ENCODE peak calls at places on chromosomes 13 and 19, in five cellular contexts. V is A549, Y is GM13976, O is nephron progenitor cell, C is thyroid gland. G is an unnamed sample.

GRCh38 chr19:49906879-49907564 is 10.3 kb upstream of the IL4I1 start:
- DNase-seq in V (no peak), Y (no peak), O (no peak), C (no peak), G (no peak)

GRCh38 chr19:11152318-11153062 is 3.1 kb downstream of the SPC24 start:
- DNase-seq in V (peak), Y (no peak), O (no peak), C (no peak), G (peak)

GRCh38 chr19:48239582-48240141 is 16.1 kb downstream of the CARD8 start:
- DNase-seq in V (no peak), Y (no peak), O (no peak), C (no peak), G (no peak)

GRCh38 chr19:48258350-48258749 is 2.6 kb upstream of the CARD8 start:
- DNase-seq in V (no peak), Y (no peak), O (no peak), C (no peak), G (peak)

GRCh38 chr13:51681037-51681678 is 96.9 kb downstream of the WDFY2 start:
- DNase-seq in V (peak), Y (no peak), O (no peak), C (no peak), G (peak)

GRCh38 chr13:50916701-50917184 is 7.2 kb downstream of the RNASEH2B start:
- DNase-seq in V (no peak), Y (no peak), O (no peak), C (no peak), G (no peak)

GRCh38 chr19:48739835-48740704 is at the start of gene RASIP1:
- DNase-seq in V (no peak), Y (no peak), O (no peak), C (peak), G (no peak)

GRCh38 chr19:14147797-14148605 is 11.6 kb upstream of the ASF1B start:
- DNase-seq in V (peak), Y (peak), O (peak), C (peak), G (peak)

GRCh38 chr19:12647490-12648071 is 19.0 kb downstream of the MAN2B1 start:
- DNase-seq in V (no peak), Y (peak), O (peak), C (peak), G (peak)

GRCh38 chr19:13026478-13026999 is 31.3 kb downstream of the NFIX start:
- DNase-seq in V (peak), Y (no peak), O (no peak), C (peak), G (peak)

GRCh38 chr19:51421229-51422052 is 4.0 kb upstream of the SIGLEC10 start:
- DNase-seq in V (no peak), Y (no peak), O (peak), C (no peak), G (no peak)

GRCh38 chr19:57434386-57435061 is 601 bp upstream of the ZNF749 start:
- DNase-seq in V (no peak), Y (no peak), O (no peak), C (no peak), G (no peak)

GRCh38 chr19:45271709-45272108 is 20.6 kb downstream of the MARK4 start:
- DNase-seq in V (no peak), Y (no peak), O (no peak), C (no peak), G (no peak)

GRCh38 chr19:48568345-48568886 is 16.4 kb downstream of the SULT2B1 start:
- DNase-seq in V (peak), Y (no peak), O (peak), C (peak), G (peak)

GRCh38 chr13:80342541-80343371 is 1.8 kb upstream of the SPRY2 start:
- DNase-seq in V (peak), Y (peak), O (peak), C (peak), G (peak)

GRCh38 chr19:46404884-46405658 is 8.3 kb downstream of the CCDC8 start:
- DNase-seq in V (peak), Y (peak), O (peak), C (no peak), G (peak)

GRCh38 chr19:17406039-17406886 is 833 bp upstream of the BST2 start:
- DNase-seq in V (no peak), Y (peak), O (no peak), C (no peak), G (peak)

GRCh38 chr19:13262450-13262849 is 112.2 kb downstream of the IER2 start:
- DNase-seq in V (peak), Y (peak), O (no peak), C (no peak), G (peak)

GRCh38 chr19:7550169-7550770 is 14.8 kb downstream of the PNPLA6 start:
- DNase-seq in V (no peak), Y (no peak), O (no peak), C (no peak), G (no peak)

GRCh38 chr13:26716984-26717383 is 43.6 kb downstream of the GPR12 start:
- DNase-seq in V (no peak), Y (no peak), O (no peak), C (no peak), G (no peak)

GRCh38 chr13:77502104-77502720 is 33.3 kb upstream of the SCEL start:
- DNase-seq in V (no peak), Y (no peak), O (no peak), C (no peak), G (no peak)

GRCh38 chr19:50500060-50500752 is 10.8 kb downstream of the JOSD2 start:
- DNase-seq in V (peak), Y (peak), O (peak), C (no peak), G (no peak)

GRCh38 chr19:31296741-31297390 is 52.4 kb downstream of the TSHZ3 start:
- DNase-seq in V (no peak), Y (no peak), O (no peak), C (peak), G (no peak)

GRCh38 chr13:40624338-40624737 is 42.1 kb downstream of the FOXO1 start:
- DNase-seq in V (no peak), Y (no peak), O (no peak), C (no peak), G (peak)

GRCh38 chr19:47587295-47587694 is 14.3 kb upstream of the ZNF541 start:
- DNase-seq in V (no peak), Y (no peak), O (no peak), C (no peak), G (no peak)

GRCh38 chr19:45125975-45126493 is 33.1 kb downstream of the PPP1R37 start:
- DNase-seq in V (peak), Y (peak), O (peak), C (peak), G (peak)

GRCh38 chr19:11581740-11582139 is 4.3 kb upstream of the ACP5 start:
- DNase-seq in V (no peak), Y (peak), O (no peak), C (no peak), G (peak)

GRCh38 chr19:45827459-45828093 is 12.5 kb upstream of the RSPH6A start:
- DNase-seq in V (no peak), Y (no peak), O (no peak), C (no peak), G (no peak)

GRCh38 chr19:48500830-48501445 is 10.7 kb downstream of the LMTK3 start:
- DNase-seq in V (no peak), Y (no peak), O (no peak), C (no peak), G (no peak)

GRCh38 chr19:57708641-57709354 is at the start of gene ZNF154:
- DNase-seq in V (no peak), Y (peak), O (peak), C (peak), G (peak)

GRCh38 chr13:29104461-29104860 is 284.3 kb downstream of the MTUS2 start:
- DNase-seq in V (no peak), Y (no peak), O (no peak), C (no peak), G (no peak)

GRCh38 chr13:29110003-29110402 is 289.9 kb downstream of the MTUS2 start:
- DNase-seq in V (no peak), Y (no peak), O (no peak), C (no peak), G (no peak)

GRCh38 chr13:29106651-29107050 is 286.5 kb downstream of the MTUS2 start:
- DNase-seq in V (no peak), Y (no peak), O (no peak), C (no peak), G (no peak)

GRCh38 chr13:29103036-29103800 is 283.1 kb downstream of the MTUS2 start:
- DNase-seq in V (no peak), Y (no peak), O (no peak), C (no peak), G (no peak)

DNA sequence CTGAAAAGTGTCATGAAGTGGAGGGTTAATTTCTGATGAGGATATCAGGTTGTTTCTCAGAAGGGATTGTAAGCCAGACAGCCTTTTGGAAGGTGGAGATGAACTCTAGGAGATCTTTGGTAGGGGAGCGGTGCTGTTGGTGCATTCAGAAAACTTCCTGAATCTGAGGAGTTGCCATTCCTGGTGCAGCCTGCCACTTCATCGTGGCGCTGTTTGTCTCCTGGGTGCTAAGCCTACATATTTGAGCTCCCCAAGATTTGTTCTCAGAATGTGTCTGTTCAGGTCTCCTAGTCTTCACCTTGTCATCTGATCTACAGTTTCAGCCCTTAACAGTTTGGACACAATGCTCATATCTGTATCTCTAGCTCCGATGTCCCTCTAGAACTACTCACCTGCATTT is 285.6 kb downstream of the MTUS2 start:
- DNase-seq in V (peak), Y (no peak), O (no peak), C (peak), G (no peak)
- TF ChIP-seq CTCF in V (no peak), Y (no peak), O (no peak), C (peak), G (no peak)

DNA sequence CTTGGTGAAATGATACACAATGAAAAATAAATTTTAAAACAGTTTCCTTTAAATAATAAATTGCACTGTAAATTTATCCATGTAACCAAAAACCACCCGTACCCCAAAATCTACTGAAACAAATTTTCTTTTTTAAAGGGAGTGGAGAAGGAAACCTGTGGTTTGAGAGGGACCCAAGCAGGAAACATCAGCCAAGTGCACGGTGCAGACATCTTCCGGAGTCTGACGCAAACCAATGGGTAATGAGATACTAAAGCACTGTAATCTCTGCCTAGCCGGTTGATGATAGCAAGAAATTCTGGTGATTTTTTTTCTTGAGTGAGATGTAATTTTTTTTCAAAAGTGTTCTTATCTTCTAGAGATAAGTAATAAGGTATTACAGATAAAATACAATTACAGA is 115.4 kb downstream of the ABCC4 start:
- DNase-seq in V (no peak), Y (no peak), O (no peak), C (no peak), G (peak)
- TF ChIP-seq CTCF in V (no peak), Y (no peak), O (no peak), C (no peak), G (no peak)

DNA sequence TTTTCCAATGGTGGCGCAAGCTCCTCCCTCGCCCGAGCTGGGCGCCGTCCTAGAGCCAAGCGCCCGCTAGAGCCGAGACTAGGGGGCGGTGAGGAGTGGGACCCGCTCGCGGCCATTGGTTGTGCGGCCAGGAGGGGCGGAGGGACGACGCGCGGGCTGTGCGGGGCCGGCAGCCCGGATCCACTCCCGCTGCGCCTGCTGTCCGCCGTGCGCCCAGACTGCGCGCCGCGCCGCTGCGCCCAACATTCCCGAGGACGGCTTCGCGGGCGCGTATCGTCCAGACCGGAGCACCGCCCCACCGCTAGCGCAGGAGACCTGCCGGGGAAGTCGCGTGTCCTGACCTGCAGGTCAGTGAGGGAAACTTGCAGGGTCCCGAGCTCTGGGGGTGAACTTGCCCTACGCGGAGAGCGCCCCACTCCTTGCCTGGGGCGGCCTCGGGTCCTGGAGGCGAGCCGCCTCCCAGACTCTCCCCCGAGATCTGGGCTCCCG is at the start of gene SERTM1:
- DNase-seq in V (peak), Y (no peak), O (peak), C (peak), G (peak)
- TF ChIP-seq CTCF in V (no peak), Y (no peak), O (no peak), C (no peak), G (no peak)

GRCh38 chr19:1035998-1036621 is 3.8 kb upstream of the ABCA7 start:
- DNase-seq in V (no peak), Y (no peak), O (no peak), C (no peak), G (no peak)
- TF ChIP-seq CTCF in V (no peak), Y (peak), O (no peak), C (no peak), G (peak)

GRCh38 chr19:3625996-3626472 is 556 bp downstream of the CACTIN start:
- DNase-seq in V (no peak), Y (no peak), O (no peak), C (no peak), G (no peak)
- TF ChIP-seq CTCF in V (no peak), Y (no peak), O (no peak), C (no peak), G (no peak)

GRCh38 chr13:46962286-46962941 is 65.6 kb upstream of the HTR2A start:
- DNase-seq in V (no peak), Y (peak), O (no peak), C (no peak), G (peak)
- TF ChIP-seq CTCF in V (no peak), Y (peak), O (peak), C (no peak), G (peak)

DNA sequence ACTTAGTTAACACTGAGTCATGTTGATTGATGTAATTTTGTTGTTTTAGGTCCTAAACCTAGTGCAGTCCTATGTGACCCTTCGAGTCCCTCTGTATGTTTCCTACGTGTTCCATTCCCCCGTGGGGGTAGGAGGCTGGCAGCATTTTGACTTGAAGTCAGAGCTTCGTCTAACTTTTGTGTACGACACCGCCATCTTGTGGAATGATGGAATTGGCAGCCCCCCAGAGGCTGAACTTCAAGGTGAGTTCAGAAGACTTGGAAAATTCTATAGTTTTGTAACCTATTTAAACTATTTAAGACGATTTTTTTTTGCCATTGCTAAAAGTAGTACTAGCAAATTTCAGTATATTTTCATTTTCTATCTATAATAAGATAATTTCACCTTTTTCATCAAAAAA is 117.9 kb downstream of the STOML3 start:
- DNase-seq in V (peak), Y (peak), O (peak), C (peak), G (peak)
- TF ChIP-seq CTCF in V (peak), Y (peak), O (peak), C (peak), G (peak)

GRCh38 chr19:5287066-5287465 is 53.5 kb downstream of the PTPRS start:
- DNase-seq in V (no peak), Y (no peak), O (no peak), C (no peak), G (no peak)

GRCh38 chr19:5290336-5291262 is 50.0 kb downstream of the PTPRS start:
- DNase-seq in V (no peak), Y (no peak), O (no peak), C (no peak), G (no peak)

GRCh38 chr19:5291588-5292193 is 48.9 kb downstream of the PTPRS start:
- DNase-seq in V (no peak), Y (no peak), O (no peak), C (no peak), G (no peak)

GRCh38 chr19:5288347-5288739 is 52.3 kb downstream of the PTPRS start:
- DNase-seq in V (no peak), Y (no peak), O (no peak), C (no peak), G (no peak)

GRCh38 chr19:5289060-5289990 is 51.3 kb downstream of the PTPRS start:
- DNase-seq in V (no peak), Y (no peak), O (no peak), C (no peak), G (no peak)
- TF ChIP-seq CTCF in V (no peak), Y (no peak), O (no peak), C (no peak), G (no peak)

GRCh38 chr19:54412877-54413276 is 2.4 kb upstream of the TTYH1 start:
- DNase-seq in V (peak), Y (no peak), O (no peak), C (no peak), G (no peak)

GRCh38 chr19:54416695-54417491 is 1.6 kb downstream of the TTYH1 start:
- DNase-seq in V (no peak), Y (no peak), O (no peak), C (no peak), G (no peak)

GRCh38 chr19:54415901-54416621 is 797 bp downstream of the TTYH1 start:
- DNase-seq in V (no peak), Y (no peak), O (no peak), C (no peak), G (no peak)

GRCh38 chr19:54414156-54414555 is 1.1 kb upstream of the TTYH1 start:
- DNase-seq in V (no peak), Y (no peak), O (no peak), C (no peak), G (no peak)

GRCh38 chr19:54415208-54415900 is at the start of gene TTYH1:
- DNase-seq in V (no peak), Y (peak), O (peak), C (no peak), G (no peak)
- TF ChIP-seq CTCF in V (peak), Y (peak), O (peak), C (no peak), G (no peak)

G was measured in cardiac fibroblast.